ENCODE peak calls at places on chromosome 5, in ten cellular contexts. N is lower lobe of right lung, U is fibroblast of mammary gland, A is mucosa of descending colon, H is heart right ventricle, O is esophagus muscularis mucosa, S is right lobe of liver, K is ovary, Y is esophagus squamous epithelium, R is A549. F is an unnamed sample.

GRCh38 chr5:38697013-38697412 is 140.6 kb upstream of the LIFR start:
- DNase-seq in O (no peak), Y (no peak), R (no peak), U (no peak), A (no peak), S (no peak), N (no peak), K (no peak), H (no peak), F (peak)

GRCh38 chr5:75891736-75892135 is 174.5 kb upstream of the POC5 start:
- DNase-seq in N (no peak), S (no peak), R (no peak), H (no peak), O (peak), K (no peak), U (no peak), Y (no peak), A (no peak), F (no peak)

GRCh38 chr5:139795074-139796001 is at the start of gene PSD2:
- DNase-seq in U (no peak), A (peak), N (no peak), H (no peak), S (no peak), Y (no peak), O (no peak), R (no peak), K (peak), F (no peak)

GRCh38 chr5:10673407-10673806 is 87.6 kb downstream of the DAP start:
- DNase-seq in R (no peak), Y (no peak), K (no peak), O (no peak), A (no peak), H (no peak), S (no peak), N (no peak), U (no peak), F (no peak)

GRCh38 chr5:911601-912000 is 18.9 kb downstream of the TRIP13 start:
- DNase-seq in N (no peak), O (no peak), R (peak), U (peak), S (no peak), K (no peak), Y (no peak), A (no peak), H (no peak), F (peak)

GRCh38 chr5:101942321-101942882 is 353.7 kb downstream of the SLCO4C1 start:
- DNase-seq in A (no peak), U (peak), S (no peak), O (no peak), N (no peak), R (peak), H (no peak), Y (no peak), K (no peak), F (no peak)

GRCh38 chr5:94750681-94751080 is 132.2 kb downstream of the SLF1 start:
- DNase-seq in O (no peak), H (no peak), K (no peak), N (no peak), A (no peak), U (no peak), R (no peak), Y (no peak), S (no peak), F (no peak)

GRCh38 chr5:55993013-55993412 is 1.8 kb downstream of the IL6ST start:
- DNase-seq in K (no peak), R (no peak), S (no peak), A (no peak), Y (no peak), U (peak), H (no peak), N (no peak), O (no peak), F (peak)

GRCh38 chr5:105924366-105924765 is 1746.4 kb downstream of the EFNA5 start:
- DNase-seq in K (no peak), S (no peak), Y (no peak), R (no peak), H (no peak), U (peak), O (no peak), N (no peak), A (no peak), F (peak)

GRCh38 chr5:142697846-142698245 is 12.0 kb upstream of the FGF1 start:
- DNase-seq in O (no peak), N (no peak), H (peak), Y (no peak), K (peak), A (no peak), S (no peak), U (peak), R (no peak), F (peak)

GRCh38 chr5:32642276-32643002 is 57.1 kb downstream of the SUB1 start:
- DNase-seq in A (no peak), K (no peak), N (no peak), R (peak), S (no peak), Y (no peak), U (no peak), O (no peak), H (no peak), F (peak)

GRCh38 chr5:115571441-115571878 is 26.9 kb upstream of the FEM1C start:
- DNase-seq in O (no peak), H (peak), A (no peak), Y (no peak), S (no peak), R (no peak), N (no peak), K (no peak), U (no peak), F (peak)

GRCh38 chr5:170184007-170184687 is 48.6 kb upstream of the C5orf58 start:
- DNase-seq in O (no peak), R (peak), Y (no peak), S (peak), A (no peak), N (peak), K (peak), H (peak), U (peak), F (peak)

GRCh38 chr5:132083065-132083678 is 9.6 kb downstream of the CSF2 start:
- DNase-seq in K (no peak), Y (no peak), R (no peak), U (no peak), O (no peak), S (no peak), N (no peak), H (no peak), A (no peak), F (no peak)

GRCh38 chr5:175654807-175655206 is 3.1 kb upstream of the HRH2 start:
- DNase-seq in S (no peak), H (no peak), Y (no peak), O (no peak), U (no peak), N (no peak), A (no peak), R (no peak), K (no peak), F (no peak)

GRCh38 chr5:100690036-100690560 is 154.9 kb downstream of the FAM174A start:
- DNase-seq in O (no peak), Y (no peak), U (peak), H (no peak), R (no peak), S (no peak), N (no peak), A (no peak), K (no peak), F (peak)

GRCh38 chr5:102306121-102306520 is 10.0 kb upstream of the SLCO4C1 start:
- DNase-seq in Y (no peak), N (no peak), K (no peak), H (no peak), S (no peak), R (no peak), O (no peak), A (no peak), U (no peak), F (no peak)

GRCh38 chr5:154708845-154709244 is 46.3 kb upstream of the LARP1 start:
- DNase-seq in H (no peak), K (no peak), R (no peak), S (no peak), O (no peak), A (no peak), U (peak), Y (no peak), N (no peak), F (no peak)

GRCh38 chr5:175800656-175801081 is 70.7 kb upstream of the CPLX2 start:
- DNase-seq in R (peak), Y (no peak), S (no peak), H (no peak), N (no peak), O (no peak), U (peak), K (no peak), A (no peak), F (peak)

GRCh38 chr5:150302301-150303069 is at the start of gene ARSI:
- DNase-seq in O (no peak), S (no peak), N (no peak), Y (no peak), A (no peak), H (peak), U (peak), R (peak), K (peak), F (peak)

GRCh38 chr5:150303660-150304411 is 1.1 kb upstream of the ARSI start:
- DNase-seq in H (no peak), Y (no peak), A (no peak), S (no peak), R (no peak), U (peak), O (no peak), K (no peak), N (no peak), F (peak)

GRCh38 chr5:150304481-150305081 is 1.9 kb upstream of the ARSI start:
- DNase-seq in N (no peak), U (no peak), A (no peak), Y (no peak), O (no peak), S (no peak), K (no peak), R (no peak), H (no peak), F (no peak)

GRCh38 chr5:150301901-150302300 is 804 bp downstream of the ARSI start:
- DNase-seq in N (no peak), A (no peak), U (no peak), Y (no peak), S (no peak), H (no peak), O (no peak), R (no peak), K (no peak), F (no peak)

GRCh38 chr5:150303070-150303595 is 428 bp upstream of the ARSI start:
- DNase-seq in S (no peak), H (no peak), R (no peak), A (no peak), O (no peak), K (no peak), U (no peak), N (no peak), Y (no peak), F (peak)
- H3K4me3 ChIP-seq in S (no peak), H (peak), R (peak), A (no peak), O (peak), K (peak), U (no peak), N (peak), Y (peak), F (no peak)

DNA sequence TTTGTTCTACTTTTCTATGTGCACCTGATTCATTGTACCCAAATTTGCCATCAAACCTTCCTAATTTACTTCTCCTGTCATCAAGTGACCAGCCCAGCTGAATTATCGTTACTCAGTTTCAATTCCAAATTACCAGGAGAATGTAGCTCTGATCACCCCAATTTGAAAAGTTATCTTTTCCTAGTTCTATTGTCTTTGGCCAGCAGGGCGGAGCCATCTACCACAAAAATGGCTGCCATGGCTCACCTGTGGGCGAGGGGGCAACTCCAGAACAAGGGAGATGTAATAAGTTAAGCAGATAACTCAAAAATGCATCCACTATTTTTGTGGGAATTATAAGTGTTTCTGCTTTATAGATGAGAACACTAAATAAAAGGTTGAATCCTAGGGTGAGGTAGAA is 133.8 kb upstream of the MOCS2 start:
- DNase-seq in A (no peak), O (no peak), U (no peak), N (no peak), R (no peak), S (no peak), K (no peak), Y (no peak), H (no peak), F (no peak)
- TF ChIP-seq CTCF in A (no peak), O (no peak), U (no peak), N (no peak), R (no peak), S (no peak), K (no peak), Y (no peak), H (no peak), F (no peak)

GRCh38 chr5:67192719-67193464 is 3.7 kb downstream of the CD180 start:
- DNase-seq in U (no peak), S (no peak), K (no peak), Y (no peak), A (no peak), H (no peak), N (no peak), R (no peak), O (no peak), F (peak)

GRCh38 chr5:67190443-67190842 is 6.2 kb downstream of the CD180 start:
- DNase-seq in R (no peak), U (no peak), S (no peak), O (no peak), K (no peak), Y (no peak), A (no peak), H (no peak), N (peak), F (no peak)

GRCh38 chr5:67193479-67193878 is 3.1 kb downstream of the CD180 start:
- DNase-seq in K (no peak), N (no peak), R (no peak), O (no peak), Y (no peak), S (no peak), H (no peak), A (no peak), U (no peak), F (peak)

GRCh38 chr5:67188274-67188857 is 8.2 kb downstream of the CD180 start:
- DNase-seq in S (no peak), A (no peak), O (no peak), U (no peak), K (no peak), R (no peak), Y (no peak), H (no peak), N (no peak), F (no peak)

DNA sequence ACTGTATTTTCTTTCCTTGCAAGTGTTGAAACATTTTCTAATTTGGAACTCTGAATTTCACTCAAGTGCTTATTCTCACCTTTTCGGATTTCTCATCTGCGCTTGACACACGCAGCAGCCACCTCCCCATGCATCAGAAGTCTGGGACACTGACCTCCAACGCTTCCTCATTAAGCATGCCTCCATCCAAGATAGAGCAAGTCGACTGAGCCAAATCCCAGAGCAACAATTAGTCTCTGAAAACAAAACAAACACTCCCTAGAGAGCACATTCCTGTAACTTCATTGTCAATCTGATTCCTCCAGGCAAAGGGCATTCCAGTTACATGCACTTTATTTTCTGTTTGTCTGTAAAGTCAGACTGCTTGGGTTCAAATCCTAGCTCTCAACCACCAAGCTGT is 5.7 kb downstream of the CD180 start:
- DNase-seq in O (no peak), N (no peak), K (no peak), H (no peak), U (no peak), R (no peak), A (no peak), S (no peak), Y (no peak), F (no peak)
- H3K4me3 ChIP-seq in O (no peak), N (no peak), K (no peak), H (no peak), U (no peak), R (no peak), A (no peak), S (no peak), Y (no peak), F (no peak)

GRCh38 chr5:78649816-78650561 is 1.4 kb upstream of the LHFPL2 start:
- DNase-seq in R (no peak), H (no peak), S (no peak), K (no peak), A (no peak), O (no peak), Y (no peak), N (no peak), U (peak), F (peak)

GRCh38 chr5:78648359-78649219 is at the start of gene LHFPL2:
- DNase-seq in S (peak), O (peak), H (peak), Y (no peak), A (peak), R (peak), U (peak), N (peak), K (peak), F (peak)

GRCh38 chr5:78649220-78649700 is 688 bp upstream of the LHFPL2 start:
- DNase-seq in O (no peak), Y (no peak), A (no peak), R (peak), K (peak), S (no peak), U (peak), N (no peak), H (no peak), F (peak)

GRCh38 chr5:78647411-78647818 is 1.2 kb downstream of the LHFPL2 start:
- DNase-seq in A (peak), K (peak), R (peak), Y (no peak), N (no peak), O (no peak), H (no peak), S (no peak), U (peak), F (peak)

DNA sequence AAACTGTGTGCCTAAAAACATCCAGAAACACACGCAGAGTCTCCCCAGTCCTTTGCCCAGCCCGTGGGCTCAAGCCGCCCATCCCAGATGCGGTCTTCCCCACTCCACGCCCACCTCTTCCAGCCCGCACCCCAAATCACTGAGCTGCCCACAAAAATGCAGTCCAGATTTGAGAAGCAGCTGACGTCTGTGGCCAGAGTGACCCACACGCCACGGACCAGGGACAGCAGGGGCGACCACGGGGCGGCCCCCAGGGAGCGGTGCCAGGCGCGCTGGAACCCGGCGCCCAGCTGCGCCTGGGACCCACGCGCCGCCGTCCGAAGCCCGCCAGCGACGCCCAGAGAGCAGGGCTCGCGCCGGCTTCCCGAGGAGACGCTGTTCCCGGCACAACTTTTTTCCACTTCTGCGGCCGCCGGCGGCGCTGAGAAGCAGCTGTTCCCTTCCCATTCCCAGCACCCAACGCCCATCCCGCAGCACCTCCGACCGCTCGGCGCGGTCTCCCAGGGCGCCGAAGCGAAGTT is 674 bp downstream of the LHFPL2 start:
- DNase-seq in N (peak), Y (no peak), K (peak), A (peak), O (no peak), S (peak), R (peak), H (peak), U (peak), F (peak)
- TF ChIP-seq CTCF in N (peak), Y (no peak), K (no peak), A (no peak), O (peak), S (peak), R (no peak), H (peak), U (no peak), F (no peak)

GRCh38 chr5:180210961-180211760 is 2.1 kb upstream of the RASGEF1C start:
- DNase-seq in A (no peak), N (no peak), O (no peak), Y (no peak), H (no peak), R (no peak), S (no peak), K (no peak), U (no peak), F (no peak)

GRCh38 chr5:180208435-180209081 is 453 bp downstream of the RASGEF1C start:
- DNase-seq in O (no peak), S (no peak), R (peak), Y (no peak), A (no peak), H (no peak), N (no peak), U (no peak), K (no peak), F (no peak)

GRCh38 chr5:180208038-180208434 is 975 bp downstream of the RASGEF1C start:
- DNase-seq in K (no peak), R (no peak), O (no peak), H (no peak), S (no peak), N (no peak), U (no peak), A (no peak), Y (no peak), F (no peak)

GRCh38 chr5:180207593-180207992 is 1.4 kb downstream of the RASGEF1C start:
- DNase-seq in O (no peak), S (no peak), Y (no peak), K (no peak), R (no peak), U (no peak), H (no peak), N (no peak), A (no peak), F (no peak)

DNA sequence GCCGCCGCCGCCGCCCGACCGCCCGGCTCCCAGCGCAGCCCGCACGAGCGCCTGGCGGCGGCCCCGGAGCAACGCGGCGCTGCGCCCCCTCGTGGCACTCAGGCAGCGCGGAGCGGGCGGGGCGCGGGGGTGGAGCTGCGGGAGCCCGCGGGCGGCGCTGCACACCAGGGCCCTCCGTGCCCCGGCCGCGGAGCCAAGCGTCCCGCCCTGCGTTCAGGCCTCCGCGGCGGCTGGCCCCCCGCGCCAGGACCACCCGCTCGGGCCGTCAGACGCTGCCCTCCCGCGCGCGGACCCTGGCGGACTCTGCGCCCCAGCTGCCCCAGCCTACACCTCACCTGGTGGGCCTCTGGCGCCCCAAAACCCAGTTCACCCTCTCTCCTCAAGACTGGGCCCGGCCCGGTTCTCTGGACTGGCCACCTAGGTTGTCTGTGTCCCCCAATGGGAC is at the start of gene RASGEF1C:
- DNase-seq in U (peak), N (peak), O (no peak), S (no peak), A (no peak), R (peak), Y (no peak), H (no peak), K (peak), F (peak)
- H3K4me3 ChIP-seq in U (no peak), N (peak), O (peak), S (no peak), A (no peak), R (peak), Y (peak), H (peak), K (no peak), F (peak)

DNA sequence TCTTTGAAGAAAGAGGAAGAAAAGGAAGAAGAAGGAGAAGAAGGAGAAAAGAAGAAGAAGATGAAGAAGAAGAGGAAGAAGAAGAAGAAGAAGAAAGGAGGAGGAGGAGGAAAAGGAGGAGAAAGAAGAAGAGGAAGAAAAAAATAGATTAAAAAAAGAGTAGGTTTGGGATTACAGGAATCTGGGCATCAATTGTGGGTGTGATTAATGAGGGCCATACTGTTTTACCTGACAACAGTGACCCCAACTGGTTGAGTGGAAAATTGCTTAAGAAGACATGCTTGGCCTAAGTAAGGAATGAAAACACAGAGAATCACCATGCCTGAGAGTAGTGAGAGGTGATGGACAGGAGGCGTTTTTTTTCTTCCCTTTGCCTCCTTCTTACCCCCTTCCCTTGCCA is 114.6 kb downstream of the FAM170A start:
- DNase-seq in A (no peak), H (no peak), R (peak), Y (no peak), N (no peak), K (no peak), U (peak), S (no peak), O (no peak), F (peak)
- TF ChIP-seq CTCF in A (no peak), H (peak), R (no peak), Y (no peak), N (peak), K (no peak), U (peak), S (peak), O (no peak), F (peak)

F was measured in fibroblast of the aortic adventitia.